ENCODE peak calls at places on chromosomes 3 and 15, in five cellular contexts. G, L, P, R and X are unnamed samples.

GRCh38 chr3:107001635-107002034 is 375.6 kb upstream of the CCDC54 start:
- DNase-seq in G (no peak), L (no peak), P (peak), R (no peak), X (no peak)

GRCh38 chr3:10883478-10884234 is 67.6 kb downstream of the SLC6A11 start:
- DNase-seq in G (no peak), L (no peak), P (peak), R (peak), X (no peak)

GRCh38 chr15:29633971-29634370 is 188.3 kb downstream of the TJP1 start:
- DNase-seq in G (no peak), L (no peak), P (no peak), R (no peak), X (no peak)

GRCh38 chr15:87672309-87672897 is 584.1 kb downstream of the NTRK3 start:
- DNase-seq in G (peak), L (no peak), P (peak), R (peak), X (peak)

GRCh38 chr15:45616901-45617323 is 17.9 kb upstream of the SQOR start:
- DNase-seq in G (no peak), L (no peak), P (no peak), R (no peak), X (no peak)

GRCh38 chr15:75203017-75203907 is 1.6 kb downstream of the C15orf39 start:
- DNase-seq in G (no peak), L (no peak), P (no peak), R (peak), X (peak)

GRCh38 chr3:9074079-9074478 is 110.8 kb upstream of the RAD18 start:
- DNase-seq in G (no peak), L (peak), P (no peak), R (peak), X (no peak)

GRCh38 chr3:121817753-121818152 is 17.1 kb downstream of the IQCB1 start:
- DNase-seq in G (no peak), L (no peak), P (no peak), R (no peak), X (no peak)

GRCh38 chr15:71601038-71601869 is 209.1 kb upstream of the NR2E3 start:
- DNase-seq in G (no peak), L (no peak), P (no peak), R (no peak), X (no peak)

GRCh38 chr3:195239121-195239520 is 31.8 kb downstream of the XXYLT1 start:
- DNase-seq in G (no peak), L (no peak), P (no peak), R (no peak), X (no peak)

GRCh38 chr15:25176991-25177954 is 222.5 kb downstream of the SNRPN start:
- DNase-seq in G (peak), L (peak), P (no peak), R (peak), X (no peak)

GRCh38 chr3:60809857-60810256 is 441.4 kb downstream of the FHIT start:
- DNase-seq in G (no peak), L (no peak), P (peak), R (peak), X (peak)

GRCh38 chr3:114383875-114384557 is 90.2 kb downstream of the TIGIT start:
- DNase-seq in G (peak), L (peak), P (peak), R (peak), X (peak)

GRCh38 chr3:126515066-126515706 is 2.4 kb downstream of the UROC1 start:
- DNase-seq in G (no peak), L (no peak), P (no peak), R (no peak), X (no peak)

GRCh38 chr3:112043621-112044201 is 9.2 kb downstream of the TMPRSS7 start:
- DNase-seq in G (no peak), L (no peak), P (peak), R (peak), X (peak)

GRCh38 chr15:59993950-59994401 is 10.1 kb upstream of the FOXB1 start:
- DNase-seq in G (no peak), L (no peak), P (no peak), R (no peak), X (no peak)

GRCh38 chr15:41258706-41259471 is 27.8 kb downstream of the CHP1 start:
- DNase-seq in G (no peak), L (no peak), P (no peak), R (no peak), X (peak)

GRCh38 chr3:164064298-164064697 is 1014.0 kb downstream of the SI start:
- DNase-seq in G (no peak), L (no peak), P (no peak), R (no peak), X (no peak)

GRCh38 chr3:196688349-196688748 is 23.7 kb downstream of the CEP19 start:
- DNase-seq in G (no peak), L (peak), P (no peak), R (peak), X (peak)

GRCh38 chr3:115423170-115423569 is 200.1 kb upstream of the GAP43 start:
- DNase-seq in G (no peak), L (no peak), P (no peak), R (peak), X (peak)

GRCh38 chr3:187736418-187736871 is 8.8 kb downstream of the BCL6 start:
- DNase-seq in G (peak), L (no peak), P (peak), R (peak), X (peak)

GRCh38 chr3:78140866-78141658 is 1101.2 kb downstream of the ROBO2 start:
- DNase-seq in G (no peak), L (no peak), P (peak), R (no peak), X (peak)

GRCh38 chr3:124282751-124283643 is 291.1 kb upstream of the ROPN1 start:
- DNase-seq in G (no peak), L (no peak), P (no peak), R (peak), X (no peak)

GRCh38 chr3:133461291-133461690 is 61.4 kb downstream of the BFSP2 start:
- DNase-seq in G (no peak), L (no peak), P (no peak), R (no peak), X (no peak)

GRCh38 chr3:175335229-175335628 is 476.1 kb downstream of the NAALADL2 start:
- DNase-seq in G (no peak), L (no peak), P (no peak), R (peak), X (peak)

GRCh38 chr3:24157106-24157505 is 212.0 kb downstream of the NR1D2 start:
- DNase-seq in G (no peak), L (no peak), P (no peak), R (no peak), X (no peak)

GRCh38 chr3:122793568-122794416 is at the start of gene HSPBAP1:
- DNase-seq in G (peak), L (peak), P (peak), R (peak), X (peak)

GRCh38 chr3:57815034-57815433 is 58.9 kb downstream of the SLMAP start:
- DNase-seq in G (no peak), L (no peak), P (no peak), R (no peak), X (no peak)

GRCh38 chr15:48565560-48566482 is 79.7 kb downstream of the FBN1 start:
- DNase-seq in G (no peak), L (no peak), P (peak), R (peak), X (peak)

GRCh38 chr15:25775317-25775912 is 87.7 kb downstream of the ATP10A start:
- DNase-seq in G (no peak), L (no peak), P (no peak), R (peak), X (peak)

GRCh38 chr15:66936864-66937245 is 128.5 kb upstream of the SMAD3 start:
- DNase-seq in G (no peak), L (no peak), P (no peak), R (no peak), X (no peak)

GRCh38 chr3:156610154-156610553 is 55.2 kb upstream of the SSR3 start:
- DNase-seq in G (no peak), L (no peak), P (no peak), R (no peak), X (no peak)

GRCh38 chr3:134762016-134762415 is 33.0 kb upstream of the EPHB1 start:
- DNase-seq in G (no peak), L (no peak), P (no peak), R (no peak), X (no peak)

GRCh38 chr3:146692254-146692653 is 87.1 kb upstream of the PLSCR5 start:
- DNase-seq in G (no peak), L (no peak), P (no peak), R (no peak), X (no peak)